ENCODE peak calls at places on chromosome 1, in seven cellular contexts. G is left ventricle myocardium inferior, L is neural progenitor cell, P is upper lobe of right lung, O is tibial artery, R is pancreas, I is tibial nerve. F is an unnamed sample. For H3K4me1, the result is how much of the 10 kb centered on the place peaks cover.

GRCh38 chr1:165365344-165365743 is 8.8 kb upstream of the LMX1A start:
- DNase-seq in G (no peak), L (no peak), P (no peak), O (no peak), R (no peak), I (no peak), F (no peak)

GRCh38 chr1:202938287-202938925 is 11.4 kb upstream of the KLHL12 start:
- DNase-seq in G (no peak), L (no peak), P (no peak), O (no peak), R (no peak), I (no peak), F (no peak)

GRCh38 chr1:202589190-202589680 is 121.0 kb downstream of the SYT2 start:
- DNase-seq in G (peak), L (no peak), P (no peak), O (peak), R (peak), I (peak), F (peak)

GRCh38 chr1:224541901-224542610 is 74.1 kb upstream of the CNIH3 start:
- DNase-seq in G (no peak), L (no peak), P (no peak), O (no peak), R (no peak), I (no peak), F (no peak)

GRCh38 chr1:92404661-92405060 is 82.1 kb downstream of the GFI1 start:
- DNase-seq in G (no peak), L (no peak), P (no peak), O (no peak), R (no peak), I (no peak), F (no peak)

GRCh38 chr1:143497374-143497747 is 474.4 kb downstream of the FAM72C start:
- DNase-seq in G (peak), L (peak), P (peak), O (no peak), R (no peak), I (no peak), F (no peak)

GRCh38 chr1:109113787-109114568 is at the start of gene ELAPOR1:
- DNase-seq in G (peak), L (peak), P (peak), O (no peak), R (peak), I (peak), F (peak)

GRCh38 chr1:55951291-55951690 is 628.1 kb downstream of the PLPP3 start:
- DNase-seq in G (no peak), L (no peak), P (no peak), O (no peak), R (no peak), I (no peak), F (no peak)

GRCh38 chr1:204733869-204734596 is 48.5 kb upstream of the LRRN2 start:
- DNase-seq in G (no peak), L (no peak), P (no peak), O (no peak), R (no peak), I (no peak), F (no peak)

GRCh38 chr1:220628431-220628830 is 61.7 kb upstream of the C1orf115 start:
- DNase-seq in G (no peak), L (peak), P (no peak), O (no peak), R (no peak), I (no peak), F (no peak)

DNA sequence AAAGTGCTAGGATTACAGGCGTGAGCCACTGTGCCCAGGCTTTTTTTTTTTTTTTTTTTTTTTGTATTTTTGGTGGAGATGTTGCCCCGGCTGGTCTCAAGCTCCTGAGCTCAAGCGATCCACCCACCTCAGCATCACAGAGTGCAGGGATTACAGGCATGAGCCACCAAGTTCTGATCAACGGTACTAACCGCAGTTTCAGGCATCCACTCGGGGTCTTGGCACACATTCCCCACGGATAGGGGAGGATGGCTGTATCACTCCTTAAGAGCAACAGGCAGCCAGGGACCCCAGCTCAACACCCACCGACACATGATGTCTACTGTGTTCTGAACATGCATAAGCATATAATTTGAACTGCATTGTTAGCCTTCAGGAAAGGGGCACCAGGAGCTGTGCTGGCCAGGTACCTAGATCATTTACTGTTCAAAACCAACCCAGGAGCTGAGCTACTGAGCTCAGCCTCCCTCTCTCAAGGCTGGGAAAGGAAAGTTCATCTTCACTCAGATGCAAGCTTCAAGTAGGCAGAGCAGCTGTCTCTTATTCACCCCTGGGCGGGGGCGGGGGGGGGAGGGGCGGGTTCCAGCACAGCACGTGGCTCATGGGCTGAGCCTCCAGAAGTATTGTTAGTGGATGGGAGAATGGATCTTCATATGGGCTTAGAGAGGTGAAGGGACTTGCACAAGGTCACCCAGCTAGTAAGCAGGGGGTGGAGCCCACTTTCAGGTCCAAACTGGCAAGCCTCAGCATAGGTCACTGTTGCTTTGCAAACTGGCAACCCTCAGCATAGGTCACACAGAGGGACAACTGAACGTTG is 24.6 kb downstream of the CAPZB start:
- DNase-seq in G (no peak), L (no peak), P (no peak), O (no peak), R (no peak), I (no peak), F (no peak)
- H3K4me1 ChIP-seq in G (half or more), L (half or more), P (half or more), O (under half), R (under half), I (half or more), F (under half)

DNA sequence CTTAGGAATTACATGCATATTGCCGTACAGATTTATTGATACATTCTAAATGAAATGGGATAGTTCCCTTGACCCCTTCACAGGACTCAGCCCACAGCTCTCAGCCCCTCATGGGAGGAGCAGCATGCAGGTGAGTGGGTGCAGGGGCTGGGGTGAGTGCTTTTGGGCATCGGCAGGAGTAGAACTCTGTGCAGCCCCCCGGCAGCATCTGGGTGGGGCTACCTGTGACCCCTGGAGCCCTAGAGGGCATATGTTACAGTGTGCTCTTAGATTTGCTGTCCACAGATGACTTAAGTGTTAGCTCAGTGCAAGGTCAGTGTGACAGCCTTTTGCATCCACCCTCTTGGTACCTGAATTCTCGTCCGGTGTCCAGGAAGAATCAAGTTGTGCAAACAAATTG is 120.3 kb downstream of the GALNT2 start:
- DNase-seq in G (no peak), L (no peak), P (no peak), O (no peak), R (no peak), I (no peak), F (no peak)
- H3K27ac ChIP-seq in G (no peak), L (no peak), P (no peak), O (no peak), R (no peak), I (no peak), F (peak)

GRCh38 chr1:29713857-29714256 is 477.5 kb downstream of the PTPRU start:
- DNase-seq in G (no peak), L (no peak), P (no peak), O (no peak), R (no peak), I (no peak), F (no peak)
- TF ChIP-seq CTCF in G (peak), L (peak), P (peak), O (no peak), R (no peak), I (no peak), F (no peak)

GRCh38 chr1:228460830-228461229 is 26.4 kb upstream of the RNF187 start:
- DNase-seq in G (no peak), L (no peak), P (no peak), O (no peak), R (no peak), I (no peak), F (no peak)
- H3K4me1 ChIP-seq in G (half or more), L (under half), P (under half), O (under half), R (under half), I (under half), F (under half)

GRCh38 chr1:4650981-4651380 is 3.4 kb upstream of the AJAP1 start:
- DNase-seq in G (no peak), L (peak), P (peak), O (no peak), R (no peak), I (no peak), F (no peak)
- H3K27ac ChIP-seq in G (no peak), L (no peak), P (no peak), O (no peak), R (no peak), I (no peak), F (no peak)